ENCODE peak calls at places on chromosomes 13 and 19, in eight cellular contexts. U is brain microvascular endothelial cell; V is activated T-helper 2 cell treated with anti-CD3 and anti-CD28 coated beads, Interferon-gamma antibody, Interleukin-2, Interleukin-4, amounts not matched to agents 10 μg/mL and 5 μg/mL and 100 μg/mL, durations not matched to agents 14 hours and 24 hours and 36 hours; A is EL; Z is GM23338; P is fibroblast of mammary gland; L is stromal cell of bone marrow; K is AG10803. H is an unnamed sample.

GRCh38 chr13:113425931-113426590 is 27.2 kb downstream of the ADPRHL1 start:
- DNase-seq in U (no peak), V (no peak), A (no peak), Z (no peak), P (peak; percentile 64), L (no peak), K (no peak), H (no peak)

GRCh38 chr13:114106991-114107685 is 25.3 kb downstream of the RASA3 start:
- DNase-seq in U (no peak), V (no peak), A (no peak), Z (no peak), P (no peak), L (no peak), K (no peak), H (no peak)

GRCh38 chr19:45758921-45759320 is 10.1 kb downstream of the SIX5 start:
- DNase-seq in U (no peak), V (no peak), A (no peak), Z (no peak), P (no peak), L (no peak), K (no peak), H (no peak)

GRCh38 chr19:50315773-50316448 is 13.3 kb downstream of the KCNC3 start:
- DNase-seq in U (no peak), V (no peak), A (no peak), Z (peak; percentile 86), P (no peak), L (no peak), K (no peak), H (no peak)

GRCh38 chr19:38062959-38063786 is 156.2 kb downstream of the SIPA1L3 start:
- DNase-seq in U (no peak), V (no peak), A (no peak), Z (no peak), P (peak; percentile 22), L (no peak), K (no peak), H (no peak)

GRCh38 chr19:54393381-54393780 is 21.9 kb upstream of the TTYH1 start:
- DNase-seq in U (no peak), V (no peak), A (no peak), Z (no peak), P (no peak), L (no peak), K (no peak), H (no peak)

GRCh38 chr19:29878973-29879654 is 62.9 kb upstream of the URI1 start:
- DNase-seq in U (peak; percentile 32), V (no peak), A (peak; percentile 83), Z (peak; percentile 50), P (peak; percentile 65), L (peak; percentile 39), K (peak; percentile 45), H (peak; percentile 10)

GRCh38 chr19:9645466-9645865 is 24.4 kb upstream of the ZNF561 start:
- DNase-seq in U (no peak), V (no peak), A (no peak), Z (no peak), P (no peak), L (no peak), K (no peak), H (no peak)

GRCh38 chr13:72458701-72459100 is 268.7 kb downstream of the MZT1 start:
- DNase-seq in U (peak; percentile 30), V (no peak), A (peak; percentile 6), Z (peak; percentile 25), P (peak; percentile 2), L (peak; percentile 9), K (peak; percentile 0), H (peak; percentile 6)

GRCh38 chr13:109968876-109969577 is 182.6 kb upstream of the IRS2 start:
- DNase-seq in U (no peak), V (no peak), A (no peak), Z (no peak), P (peak; percentile 82), L (no peak), K (peak; percentile 80), H (peak; percentile 80)

H was measured in fibroblast of pulmonary artery.